ENCODE peak calls at places on chromosomes 5 and 9, in eight cellular contexts. P, H, A, X, D, J, Q and U are unnamed samples.

GRCh38 chr5:31630931-31631330 is 8.0 kb upstream of the PDZD2 start:
- DNase-seq in P (no peak), H (no peak), A (no peak), X (no peak), D (no peak), J (no peak), Q (no peak), U (no peak)

GRCh38 chr5:60533789-60534188 is 166.2 kb downstream of the DEPDC1B start:
- DNase-seq in P (no peak), H (no peak), A (no peak), X (no peak), D (no peak), J (no peak), Q (no peak), U (no peak)

GRCh38 chr5:142815469-142815868 is 45.3 kb downstream of the ARHGAP26 start:
- DNase-seq in P (no peak), H (no peak), A (no peak), X (no peak), D (no peak), J (no peak), Q (no peak), U (no peak)

GRCh38 chr5:125891326-125891725 is 531.9 kb upstream of the GRAMD2B start:
- DNase-seq in P (no peak), H (no peak), A (no peak), X (no peak), D (no peak), J (no peak), Q (no peak), U (no peak)

GRCh38 chr5:74342948-74343682 is 297.4 kb downstream of the ENC1 start:
- DNase-seq in P (no peak), H (no peak), A (no peak), X (no peak), D (no peak), J (no peak), Q (no peak), U (no peak)

GRCh38 chr5:128674837-128675446 is 136.9 kb upstream of the FBN2 start:
- DNase-seq in P (no peak), H (peak), A (peak), X (no peak), D (no peak), J (peak), Q (peak), U (no peak)

GRCh38 chr9:136282272-136282861 is 21.5 kb downstream of the CCDC187 start:
- DNase-seq in P (no peak), H (peak), A (no peak), X (no peak), D (no peak), J (no peak), Q (no peak), U (no peak)

GRCh38 chr5:67214713-67215591 is 18.4 kb upstream of the CD180 start:
- DNase-seq in P (no peak), H (peak), A (peak), X (peak), D (no peak), J (no peak), Q (no peak), U (no peak)

GRCh38 chr9:92228628-92229027 is 64.9 kb downstream of the IARS1 start:
- DNase-seq in P (no peak), H (no peak), A (no peak), X (no peak), D (no peak), J (no peak), Q (no peak), U (no peak)

GRCh38 chr9:137000177-137000930 is 4.0 kb upstream of the CLIC3 start:
- DNase-seq in P (no peak), H (no peak), A (no peak), X (no peak), D (no peak), J (peak), Q (no peak), U (peak)

GRCh38 chr5:3034881-3035280 is 283.4 kb upstream of the IRX2 start:
- DNase-seq in P (no peak), H (no peak), A (no peak), X (no peak), D (no peak), J (no peak), Q (no peak), U (no peak)
- TF ChIP-seq POLR2AphosphoS5 in P (no peak), H (no peak), A (no peak), X (no peak), D (no peak), J (no peak), Q (no peak), U (no peak)

GRCh38 chr9:134328841-134329575 is 2.8 kb downstream of the RXRA start:
- DNase-seq in P (no peak), H (peak), A (peak), X (peak), D (no peak), J (no peak), Q (no peak), U (no peak)

GRCh38 chr9:134330590-134330989 is 4.3 kb downstream of the RXRA start:
- DNase-seq in P (no peak), H (no peak), A (no peak), X (no peak), D (no peak), J (no peak), Q (no peak), U (no peak)

GRCh38 chr9:134328341-134328840 is 2.1 kb downstream of the RXRA start:
- DNase-seq in P (no peak), H (peak), A (peak), X (no peak), D (no peak), J (no peak), Q (no peak), U (no peak)

GRCh38 chr9:134329576-134329855 is 3.3 kb downstream of the RXRA start:
- DNase-seq in P (no peak), H (no peak), A (no peak), X (no peak), D (no peak), J (no peak), Q (no peak), U (no peak)

GRCh38 chr9:134329886-134330285 is 3.6 kb downstream of the RXRA start:
- DNase-seq in P (no peak), H (peak), A (peak), X (no peak), D (no peak), J (no peak), Q (no peak), U (no peak)
- TF ChIP-seq POLR2A in P (no peak), H (peak), A (no peak), X (no peak), D (no peak), J (no peak), Q (no peak), U (no peak)

DNA sequence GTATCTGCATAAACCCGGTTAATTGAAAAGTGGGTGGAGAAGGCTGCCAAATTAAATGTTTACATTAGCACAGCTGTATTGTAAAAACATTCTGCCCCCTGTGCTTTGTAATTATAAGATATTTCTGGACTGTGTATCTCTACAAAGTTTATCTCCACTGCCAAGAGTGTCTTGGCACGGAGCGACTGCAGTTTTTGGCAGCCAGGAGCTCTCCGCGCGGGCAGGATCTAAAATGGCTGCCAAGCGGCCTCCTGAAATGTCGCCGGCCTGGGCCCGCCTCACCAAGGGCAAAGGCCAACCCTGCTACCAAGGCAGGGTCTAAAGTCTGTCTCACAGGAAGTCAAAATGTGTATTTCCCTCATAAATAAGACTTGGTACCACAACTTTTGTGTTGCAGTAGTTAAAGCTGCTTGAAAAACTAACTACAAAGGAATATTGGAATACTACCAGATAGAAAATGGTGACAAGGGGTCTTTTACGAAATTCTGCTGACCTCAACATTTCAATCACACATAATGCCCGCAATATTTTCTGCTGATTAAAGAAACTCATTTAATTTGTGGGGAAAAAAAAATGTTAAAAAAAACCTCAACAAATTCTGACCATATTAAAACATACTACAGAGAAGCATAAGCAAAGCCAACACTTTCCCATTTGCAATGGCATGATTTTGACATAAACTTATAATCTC is 110.4 kb downstream of the NFIB start:
- DNase-seq in P (no peak), H (peak), A (peak), X (peak), D (no peak), J (no peak), Q (no peak), U (no peak)
- TF ChIP-seq POLR2AphosphoS5 in P (no peak), H (peak), A (peak), X (peak), D (no peak), J (no peak), Q (no peak), U (no peak)

DNA sequence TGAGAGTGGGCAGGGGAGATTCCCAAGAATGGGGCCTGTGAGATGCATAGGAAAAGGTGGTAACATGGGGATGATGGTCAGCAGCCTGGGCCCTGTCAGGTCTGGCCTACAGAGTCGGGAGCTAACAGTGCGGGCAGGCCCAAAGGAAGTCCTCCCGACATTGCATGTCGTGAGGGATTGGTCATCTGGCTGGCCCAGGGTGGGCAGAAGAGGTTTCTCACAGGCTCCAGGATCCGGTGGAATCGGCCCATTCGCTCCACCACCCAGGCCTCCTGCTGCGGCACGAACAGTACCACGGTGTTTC is 514 bp downstream of the STOML2 start:
- DNase-seq in P (no peak), H (peak), A (no peak), X (no peak), D (no peak), J (no peak), Q (no peak), U (no peak)
- TF ChIP-seq POLR2A in P (no peak), H (no peak), A (no peak), X (no peak), D (no peak), J (no peak), Q (no peak), U (no peak)

DNA sequence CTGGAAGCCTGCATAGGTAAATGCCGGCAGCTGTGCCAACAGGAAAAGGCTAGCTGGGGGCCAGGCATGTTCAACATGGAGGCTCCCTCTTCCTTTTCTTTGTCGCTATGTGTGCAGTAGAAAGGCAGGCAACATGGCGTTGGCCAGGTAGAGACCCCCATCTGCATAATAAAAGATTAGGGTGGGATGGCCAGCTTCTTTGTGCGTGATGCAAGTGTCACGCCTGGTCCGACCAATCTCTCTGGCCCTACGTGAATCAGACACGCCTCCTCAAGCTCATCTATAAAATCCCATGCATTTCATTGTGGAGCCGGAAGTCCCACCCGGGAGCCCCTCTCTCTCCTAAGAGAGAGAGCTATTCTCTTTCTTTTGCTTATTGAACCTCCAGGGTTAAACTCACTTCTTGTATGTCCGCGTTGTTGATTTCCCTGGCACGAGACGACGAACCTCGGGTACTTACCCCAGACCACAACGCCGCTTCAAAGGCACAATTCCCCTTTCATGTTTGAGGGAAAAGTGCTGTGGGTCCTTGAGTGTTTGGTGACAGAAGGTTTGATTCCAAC is 25.0 kb upstream of the C5orf47 start:
- DNase-seq in P (no peak), H (peak), A (no peak), X (no peak), D (no peak), J (no peak), Q (no peak), U (no peak)
- TF ChIP-seq POLR2AphosphoS5 in P (no peak), H (no peak), A (no peak), X (no peak), D (peak), J (no peak), Q (no peak), U (no peak)